ENCODE peak calls at places on chromosomes 12 and 14, in ten cellular contexts. One of them, this sample, is unnamed.

GRCh38 chr12:127025545-127025944 is 1241.4 kb upstream of the TMEM132C start:
- DNase-seq in stomach: no peak
- DNase-seq in GM20000: no peak
- DNase-seq in heart left ventricle: no peak
- DNase-seq in fibroblast of pulmonary artery: peak
- DNase-seq in lower lobe of right lung: no peak
- DNase-seq in tibial nerve: no peak
- DNase-seq in adrenal gland: no peak
- DNase-seq in dorsolateral prefrontal cortex: no peak
- DNase-seq in endothelial cell: no peak
- DNase-seq in this sample: no peak

GRCh38 chr12:49079796-49080195 is 10.0 kb upstream of the RHEBL1 start:
- DNase-seq in stomach: no peak
- DNase-seq in GM20000: no peak
- DNase-seq in heart left ventricle: no peak
- DNase-seq in fibroblast of pulmonary artery: no peak
- DNase-seq in lower lobe of right lung: no peak
- DNase-seq in tibial nerve: no peak
- DNase-seq in adrenal gland: no peak
- DNase-seq in dorsolateral prefrontal cortex: no peak
- DNase-seq in endothelial cell: no peak
- DNase-seq in this sample: no peak

GRCh38 chr12:119448737-119449136 is 114.2 kb downstream of the CCDC60 start:
- DNase-seq in stomach: no peak
- DNase-seq in GM20000: no peak
- DNase-seq in heart left ventricle: no peak
- DNase-seq in fibroblast of pulmonary artery: no peak
- DNase-seq in lower lobe of right lung: no peak
- DNase-seq in tibial nerve: no peak
- DNase-seq in adrenal gland: no peak
- DNase-seq in dorsolateral prefrontal cortex: no peak
- DNase-seq in endothelial cell: no peak
- DNase-seq in this sample: no peak

GRCh38 chr12:99824900-99825562 is 159.7 kb downstream of the ANKS1B start:
- DNase-seq in stomach: no peak
- DNase-seq in GM20000: no peak
- DNase-seq in heart left ventricle: no peak
- DNase-seq in fibroblast of pulmonary artery: no peak
- DNase-seq in lower lobe of right lung: no peak
- DNase-seq in tibial nerve: no peak
- DNase-seq in adrenal gland: no peak
- DNase-seq in dorsolateral prefrontal cortex: no peak
- DNase-seq in endothelial cell: no peak
- DNase-seq in this sample: no peak

GRCh38 chr12:94640134-94640928 is 10.0 kb downstream of the TMCC3 start:
- DNase-seq in stomach: no peak
- DNase-seq in GM20000: peak
- DNase-seq in heart left ventricle: no peak
- DNase-seq in fibroblast of pulmonary artery: peak
- DNase-seq in lower lobe of right lung: no peak
- DNase-seq in tibial nerve: peak
- DNase-seq in adrenal gland: peak
- DNase-seq in dorsolateral prefrontal cortex: no peak
- DNase-seq in endothelial cell: no peak
- DNase-seq in this sample: no peak

GRCh38 chr12:115075552-115076170 is 391.7 kb upstream of the TBX3 start:
- DNase-seq in stomach: no peak
- DNase-seq in GM20000: no peak
- DNase-seq in heart left ventricle: no peak
- DNase-seq in fibroblast of pulmonary artery: no peak
- DNase-seq in lower lobe of right lung: no peak
- DNase-seq in tibial nerve: no peak
- DNase-seq in adrenal gland: no peak
- DNase-seq in dorsolateral prefrontal cortex: no peak
- DNase-seq in endothelial cell: no peak
- DNase-seq in this sample: no peak

GRCh38 chr12:122851820-122852219 is 16.6 kb downstream of the HIP1R start:
- DNase-seq in stomach: no peak
- DNase-seq in GM20000: no peak
- DNase-seq in heart left ventricle: no peak
- DNase-seq in fibroblast of pulmonary artery: peak
- DNase-seq in lower lobe of right lung: no peak
- DNase-seq in tibial nerve: no peak
- DNase-seq in adrenal gland: no peak
- DNase-seq in dorsolateral prefrontal cortex: no peak
- DNase-seq in endothelial cell: peak
- DNase-seq in this sample: no peak

GRCh38 chr14:24339284-24340151 is at the start of gene RIPK3:
- DNase-seq in stomach: peak
- DNase-seq in GM20000: peak
- DNase-seq in heart left ventricle: peak
- DNase-seq in fibroblast of pulmonary artery: no peak
- DNase-seq in lower lobe of right lung: peak
- DNase-seq in tibial nerve: no peak
- DNase-seq in adrenal gland: no peak
- DNase-seq in dorsolateral prefrontal cortex: no peak
- DNase-seq in endothelial cell: no peak
- DNase-seq in this sample: peak

GRCh38 chr14:67516679-67517078 is 16.4 kb upstream of the PLEKHH1 start:
- DNase-seq in stomach: no peak
- DNase-seq in GM20000: no peak
- DNase-seq in heart left ventricle: no peak
- DNase-seq in fibroblast of pulmonary artery: no peak
- DNase-seq in lower lobe of right lung: no peak
- DNase-seq in tibial nerve: no peak
- DNase-seq in adrenal gland: no peak
- DNase-seq in dorsolateral prefrontal cortex: no peak
- DNase-seq in endothelial cell: no peak
- DNase-seq in this sample: no peak

GRCh38 chr12:89943461-89943860 is 234.8 kb upstream of the ATP2B1 start:
- DNase-seq in stomach: no peak
- DNase-seq in GM20000: no peak
- DNase-seq in heart left ventricle: no peak
- DNase-seq in fibroblast of pulmonary artery: no peak
- DNase-seq in lower lobe of right lung: no peak
- DNase-seq in tibial nerve: no peak
- DNase-seq in adrenal gland: no peak
- DNase-seq in dorsolateral prefrontal cortex: no peak
- DNase-seq in endothelial cell: no peak
- DNase-seq in this sample: no peak

GRCh38 chr12:66288121-66288520 is 14.2 kb upstream of the HELB start:
- DNase-seq in stomach: no peak
- DNase-seq in GM20000: no peak
- DNase-seq in heart left ventricle: no peak
- DNase-seq in fibroblast of pulmonary artery: no peak
- DNase-seq in lower lobe of right lung: no peak
- DNase-seq in tibial nerve: no peak
- DNase-seq in adrenal gland: no peak
- DNase-seq in dorsolateral prefrontal cortex: no peak
- DNase-seq in endothelial cell: no peak
- DNase-seq in this sample: no peak

GRCh38 chr14:106286697-106287290 is 760.4 kb downstream of the TMEM121 start:
- DNase-seq in stomach: no peak
- DNase-seq in GM20000: peak
- DNase-seq in heart left ventricle: no peak
- DNase-seq in fibroblast of pulmonary artery: no peak
- DNase-seq in lower lobe of right lung: no peak
- DNase-seq in tibial nerve: no peak
- DNase-seq in adrenal gland: no peak
- DNase-seq in dorsolateral prefrontal cortex: no peak
- DNase-seq in endothelial cell: no peak
- DNase-seq in this sample: no peak

GRCh38 chr12:131192951-131193350 is 239.2 kb downstream of the ADGRD1 start:
- DNase-seq in stomach: no peak
- DNase-seq in GM20000: no peak
- DNase-seq in heart left ventricle: no peak
- DNase-seq in fibroblast of pulmonary artery: no peak
- DNase-seq in lower lobe of right lung: no peak
- DNase-seq in tibial nerve: no peak
- DNase-seq in adrenal gland: no peak
- DNase-seq in dorsolateral prefrontal cortex: no peak
- DNase-seq in endothelial cell: no peak
- DNase-seq in this sample: no peak

GRCh38 chr12:122072031-122072970 is 6.3 kb upstream of the MLXIP start:
- DNase-seq in stomach: peak
- DNase-seq in GM20000: no peak
- DNase-seq in heart left ventricle: no peak
- DNase-seq in fibroblast of pulmonary artery: peak
- DNase-seq in lower lobe of right lung: no peak
- DNase-seq in tibial nerve: peak
- DNase-seq in adrenal gland: peak
- DNase-seq in dorsolateral prefrontal cortex: no peak
- DNase-seq in endothelial cell: no peak
- DNase-seq in this sample: no peak

GRCh38 chr14:71005076-71005475 is 97.8 kb downstream of the PCNX1 start:
- DNase-seq in stomach: no peak
- DNase-seq in GM20000: no peak
- DNase-seq in heart left ventricle: no peak
- DNase-seq in fibroblast of pulmonary artery: no peak
- DNase-seq in lower lobe of right lung: no peak
- DNase-seq in tibial nerve: no peak
- DNase-seq in adrenal gland: no peak
- DNase-seq in dorsolateral prefrontal cortex: no peak
- DNase-seq in endothelial cell: no peak
- DNase-seq in this sample: no peak

GRCh38 chr14:99036594-99037293 is 235.3 kb downstream of the BCL11B start:
- DNase-seq in stomach: peak
- DNase-seq in GM20000: no peak
- DNase-seq in heart left ventricle: no peak
- DNase-seq in fibroblast of pulmonary artery: no peak
- DNase-seq in lower lobe of right lung: peak
- DNase-seq in tibial nerve: peak
- DNase-seq in adrenal gland: peak
- DNase-seq in dorsolateral prefrontal cortex: no peak
- DNase-seq in endothelial cell: no peak
- DNase-seq in this sample: no peak

GRCh38 chr12:117025481-117026151 is 73.6 kb downstream of the TESC start:
- DNase-seq in stomach: peak
- DNase-seq in GM20000: peak
- DNase-seq in heart left ventricle: no peak
- DNase-seq in fibroblast of pulmonary artery: peak
- DNase-seq in lower lobe of right lung: peak
- DNase-seq in tibial nerve: peak
- DNase-seq in adrenal gland: peak
- DNase-seq in dorsolateral prefrontal cortex: peak
- DNase-seq in endothelial cell: peak
- DNase-seq in this sample: peak

DNA sequence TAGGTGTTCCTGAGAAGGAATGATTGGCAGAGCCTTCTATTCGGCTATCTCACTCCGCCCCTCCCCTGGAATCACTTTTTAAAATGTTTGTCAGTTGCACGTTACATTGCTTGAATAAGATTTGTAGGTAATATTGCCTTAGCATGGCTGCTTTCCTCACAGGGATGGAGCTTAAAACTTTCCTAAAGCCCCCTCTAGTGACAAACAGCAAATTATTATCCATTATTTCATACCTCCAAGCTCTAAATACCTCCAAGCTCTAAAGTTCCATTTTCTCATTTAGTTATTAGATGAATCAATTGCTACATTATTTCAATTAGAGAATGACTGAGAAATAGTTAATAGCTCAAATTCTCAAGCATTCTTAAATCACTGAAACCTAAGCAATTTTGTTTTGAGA is 5.1 kb upstream of the SPATA7 start:
- DNase-seq in stomach: no peak
- DNase-seq in GM20000: peak
- DNase-seq in heart left ventricle: no peak
- DNase-seq in fibroblast of pulmonary artery: peak
- DNase-seq in lower lobe of right lung: no peak
- DNase-seq in tibial nerve: no peak
- DNase-seq in adrenal gland: no peak
- DNase-seq in dorsolateral prefrontal cortex: no peak
- DNase-seq in endothelial cell: no peak
- DNase-seq in this sample: no peak
- TF ChIP-seq CTCF in stomach: no peak
- TF ChIP-seq CTCF in GM20000: no peak
- TF ChIP-seq CTCF in heart left ventricle: peak
- TF ChIP-seq CTCF in fibroblast of pulmonary artery: peak
- TF ChIP-seq CTCF in lower lobe of right lung: no peak
- TF ChIP-seq CTCF in tibial nerve: no peak
- TF ChIP-seq CTCF in adrenal gland: no peak
- TF ChIP-seq CTCF in dorsolateral prefrontal cortex: peak
- TF ChIP-seq CTCF in endothelial cell: no peak
- TF ChIP-seq CTCF in this sample: no peak

GRCh38 chr14:52399886-52400599 is 85.9 kb downstream of the PTGER2 start:
- DNase-seq in stomach: no peak
- DNase-seq in GM20000: no peak
- DNase-seq in heart left ventricle: no peak
- DNase-seq in fibroblast of pulmonary artery: peak
- DNase-seq in lower lobe of right lung: no peak
- DNase-seq in tibial nerve: no peak
- DNase-seq in adrenal gland: no peak
- DNase-seq in dorsolateral prefrontal cortex: no peak
- DNase-seq in endothelial cell: no peak
- DNase-seq in this sample: no peak
- TF ChIP-seq CTCF in stomach: no peak
- TF ChIP-seq CTCF in GM20000: no peak
- TF ChIP-seq CTCF in heart left ventricle: no peak
- TF ChIP-seq CTCF in fibroblast of pulmonary artery: peak
- TF ChIP-seq CTCF in lower lobe of right lung: no peak
- TF ChIP-seq CTCF in tibial nerve: no peak
- TF ChIP-seq CTCF in adrenal gland: no peak
- TF ChIP-seq CTCF in dorsolateral prefrontal cortex: no peak
- TF ChIP-seq CTCF in endothelial cell: no peak
- TF ChIP-seq CTCF in this sample: no peak

DNA sequence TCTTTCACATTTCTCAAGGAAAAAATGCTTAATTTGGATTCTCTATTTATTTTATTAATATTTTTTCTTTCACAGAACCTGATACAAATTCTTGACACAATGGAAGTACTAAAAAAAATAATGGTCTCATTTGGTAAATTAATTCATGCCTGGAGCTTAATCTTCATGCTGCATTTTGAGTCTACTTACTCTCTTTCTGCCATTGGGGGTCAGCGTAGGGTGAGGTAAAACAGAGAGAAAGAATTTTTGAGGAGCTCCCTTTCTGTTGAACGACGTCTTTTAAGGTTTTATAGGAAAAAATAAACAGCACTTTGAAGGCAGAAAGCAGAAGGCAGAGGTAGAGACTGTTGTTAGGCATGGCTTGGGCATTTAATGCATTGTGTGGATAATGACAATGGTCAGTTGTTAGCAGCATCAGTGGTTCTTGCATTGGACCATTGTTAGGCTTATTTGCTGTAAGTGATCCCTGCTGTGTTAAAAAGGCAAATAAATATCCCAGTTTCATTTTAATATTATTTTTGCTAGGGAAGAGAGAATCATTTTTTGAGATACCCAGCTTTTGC is 557.2 kb upstream of the STXBP6 start:
- DNase-seq in stomach: no peak
- DNase-seq in GM20000: no peak
- DNase-seq in heart left ventricle: no peak
- DNase-seq in fibroblast of pulmonary artery: no peak
- DNase-seq in lower lobe of right lung: no peak
- DNase-seq in tibial nerve: no peak
- DNase-seq in adrenal gland: no peak
- DNase-seq in dorsolateral prefrontal cortex: no peak
- DNase-seq in endothelial cell: no peak
- DNase-seq in this sample: no peak
- TF ChIP-seq CTCF in stomach: no peak
- TF ChIP-seq CTCF in GM20000: no peak
- TF ChIP-seq CTCF in heart left ventricle: no peak
- TF ChIP-seq CTCF in fibroblast of pulmonary artery: no peak
- TF ChIP-seq CTCF in lower lobe of right lung: no peak
- TF ChIP-seq CTCF in tibial nerve: no peak
- TF ChIP-seq CTCF in adrenal gland: no peak
- TF ChIP-seq CTCF in dorsolateral prefrontal cortex: no peak
- TF ChIP-seq CTCF in endothelial cell: no peak
- TF ChIP-seq CTCF in this sample: no peak

GRCh38 chr12:13208533-13209278 is 12.2 kb downstream of the EMP1 start:
- DNase-seq in stomach: no peak
- DNase-seq in GM20000: no peak
- DNase-seq in heart left ventricle: no peak
- DNase-seq in fibroblast of pulmonary artery: peak
- DNase-seq in lower lobe of right lung: no peak
- DNase-seq in tibial nerve: no peak
- DNase-seq in adrenal gland: no peak
- DNase-seq in dorsolateral prefrontal cortex: no peak
- DNase-seq in endothelial cell: peak
- DNase-seq in this sample: no peak
- TF ChIP-seq CTCF in stomach: no peak
- TF ChIP-seq CTCF in GM20000: no peak
- TF ChIP-seq CTCF in heart left ventricle: peak
- TF ChIP-seq CTCF in fibroblast of pulmonary artery: peak
- TF ChIP-seq CTCF in lower lobe of right lung: peak
- TF ChIP-seq CTCF in tibial nerve: peak
- TF ChIP-seq CTCF in adrenal gland: no peak
- TF ChIP-seq CTCF in dorsolateral prefrontal cortex: peak
- TF ChIP-seq CTCF in endothelial cell: peak
- TF ChIP-seq CTCF in this sample: peak

This sample was measured in Calu3.